ENCODE peak calls at places on chromosomes 5 and 9, in seven cellular contexts. One of them, this sample, is unnamed. For H3K27me3, the result is how much of the 10 kb centered on the place peaks cover.

GRCh38 chr9:114668146-114668545 is 10.5 kb upstream of the TEX53 start:
- DNase-seq in HepG2: no peak
- DNase-seq in sigmoid colon: no peak
- DNase-seq in ovary: no peak
- DNase-seq in stomach: no peak
- DNase-seq in H1: no peak
- DNase-seq in tibial nerve: no peak
- DNase-seq in this sample: no peak

GRCh38 chr9:134338394-134339182 is 12.3 kb downstream of the RXRA start:
- DNase-seq in stomach: peak
- DNase-seq in sigmoid colon: no peak
- DNase-seq in tibial nerve: no peak
- DNase-seq in HepG2: no peak
- DNase-seq in ovary: peak
- DNase-seq in H1: no peak
- DNase-seq in this sample: peak

GRCh38 chr5:81302596-81302995 is 1.2 kb downstream of the ZCCHC9 start:
- DNase-seq in HepG2: peak
- DNase-seq in H1: no peak
- DNase-seq in sigmoid colon: no peak
- DNase-seq in stomach: no peak
- DNase-seq in tibial nerve: no peak
- DNase-seq in ovary: no peak
- DNase-seq in this sample: no peak

GRCh38 chr9:87206064-87206661 is 258.9 kb upstream of the GAS1 start:
- DNase-seq in stomach: no peak
- DNase-seq in H1: no peak
- DNase-seq in HepG2: no peak
- DNase-seq in ovary: no peak
- DNase-seq in tibial nerve: no peak
- DNase-seq in sigmoid colon: no peak
- DNase-seq in this sample: no peak

GRCh38 chr9:95875305-95876137 is at the start of gene ERCC6L2:
- DNase-seq in sigmoid colon: peak
- DNase-seq in tibial nerve: peak
- DNase-seq in HepG2: peak
- DNase-seq in ovary: peak
- DNase-seq in stomach: peak
- DNase-seq in H1: peak
- DNase-seq in this sample: peak

GRCh38 chr9:69339620-69340019 is 14.6 kb downstream of the ENTREP1 start:
- DNase-seq in sigmoid colon: no peak
- DNase-seq in ovary: no peak
- DNase-seq in H1: no peak
- DNase-seq in stomach: no peak
- DNase-seq in HepG2: no peak
- DNase-seq in tibial nerve: no peak
- DNase-seq in this sample: no peak

GRCh38 chr9:78301466-78301865 is 4.5 kb downstream of the PSAT1 start:
- DNase-seq in stomach: no peak
- DNase-seq in H1: no peak
- DNase-seq in HepG2: no peak
- DNase-seq in tibial nerve: no peak
- DNase-seq in ovary: no peak
- DNase-seq in sigmoid colon: no peak
- DNase-seq in this sample: no peak

GRCh38 chr5:98927988-98928801 is 612 bp downstream of the CHD1 start:
- DNase-seq in stomach: peak
- DNase-seq in H1: peak
- DNase-seq in sigmoid colon: peak
- DNase-seq in HepG2: peak
- DNase-seq in tibial nerve: peak
- DNase-seq in ovary: peak
- DNase-seq in this sample: peak

GRCh38 chr9:104875897-104876296 is 52.1 kb downstream of the ABCA1 start:
- DNase-seq in HepG2: no peak
- DNase-seq in ovary: no peak
- DNase-seq in H1: no peak
- DNase-seq in sigmoid colon: no peak
- DNase-seq in stomach: no peak
- DNase-seq in tibial nerve: no peak
- DNase-seq in this sample: no peak

GRCh38 chr5:93428868-93429267 is 152.2 kb downstream of the NR2F1-AS1 start:
- DNase-seq in sigmoid colon: no peak
- DNase-seq in H1: no peak
- DNase-seq in stomach: no peak
- DNase-seq in HepG2: no peak
- DNase-seq in tibial nerve: no peak
- DNase-seq in ovary: no peak
- DNase-seq in this sample: no peak

GRCh38 chr5:62340979-62341378 is 35.0 kb downstream of the KIF2A start:
- DNase-seq in ovary: no peak
- DNase-seq in sigmoid colon: no peak
- DNase-seq in stomach: no peak
- DNase-seq in tibial nerve: no peak
- DNase-seq in HepG2: no peak
- DNase-seq in H1: no peak
- DNase-seq in this sample: no peak

GRCh38 chr5:68647743-68648142 is 432.2 kb downstream of the PIK3R1 start:
- DNase-seq in tibial nerve: no peak
- DNase-seq in HepG2: no peak
- DNase-seq in H1: no peak
- DNase-seq in sigmoid colon: no peak
- DNase-seq in ovary: no peak
- DNase-seq in stomach: no peak
- DNase-seq in this sample: no peak

GRCh38 chr5:73591102-73591695 is 25.7 kb downstream of the UTP15 start:
- DNase-seq in ovary: peak
- DNase-seq in H1: peak
- DNase-seq in tibial nerve: no peak
- DNase-seq in stomach: no peak
- DNase-seq in HepG2: peak
- DNase-seq in sigmoid colon: no peak
- DNase-seq in this sample: peak

GRCh38 chr9:128160603-128160987 is 530 bp downstream of the BBLN start:
- DNase-seq in stomach: no peak
- DNase-seq in H1: no peak
- DNase-seq in ovary: no peak
- DNase-seq in tibial nerve: no peak
- DNase-seq in HepG2: no peak
- DNase-seq in sigmoid colon: no peak
- DNase-seq in this sample: peak

GRCh38 chr5:125874717-125875116 is 548.5 kb upstream of the GRAMD2B start:
- DNase-seq in H1: no peak
- DNase-seq in sigmoid colon: no peak
- DNase-seq in ovary: no peak
- DNase-seq in HepG2: no peak
- DNase-seq in stomach: no peak
- DNase-seq in tibial nerve: no peak
- DNase-seq in this sample: no peak

GRCh38 chr5:68187268-68188055 is 28.1 kb upstream of the PIK3R1 start:
- DNase-seq in stomach: no peak
- DNase-seq in H1: peak
- DNase-seq in tibial nerve: no peak
- DNase-seq in ovary: peak
- DNase-seq in HepG2: no peak
- DNase-seq in sigmoid colon: peak
- DNase-seq in this sample: peak

GRCh38 chr5:148794275-148794674 is 32.1 kb upstream of the ADRB2 start:
- DNase-seq in HepG2: no peak
- DNase-seq in H1: no peak
- DNase-seq in stomach: no peak
- DNase-seq in ovary: no peak
- DNase-seq in sigmoid colon: no peak
- DNase-seq in tibial nerve: no peak
- DNase-seq in this sample: no peak

GRCh38 chr9:89412951-89413350 is 85.0 kb downstream of the SEMA4D start:
- DNase-seq in ovary: no peak
- DNase-seq in sigmoid colon: no peak
- DNase-seq in H1: peak
- DNase-seq in tibial nerve: no peak
- DNase-seq in stomach: no peak
- DNase-seq in HepG2: no peak
- DNase-seq in this sample: no peak

GRCh38 chr9:89411759-89412158 is 86.2 kb downstream of the SEMA4D start:
- DNase-seq in HepG2: no peak
- DNase-seq in tibial nerve: no peak
- DNase-seq in sigmoid colon: no peak
- DNase-seq in stomach: no peak
- DNase-seq in H1: no peak
- DNase-seq in ovary: no peak
- DNase-seq in this sample: no peak

GRCh38 chr9:89410022-89410421 is 87.9 kb downstream of the SEMA4D start:
- DNase-seq in HepG2: no peak
- DNase-seq in tibial nerve: no peak
- DNase-seq in H1: no peak
- DNase-seq in sigmoid colon: no peak
- DNase-seq in stomach: no peak
- DNase-seq in ovary: no peak
- DNase-seq in this sample: no peak

GRCh38 chr9:89408628-89409101 is 89.2 kb downstream of the SEMA4D start:
- DNase-seq in sigmoid colon: peak
- DNase-seq in HepG2: no peak
- DNase-seq in ovary: no peak
- DNase-seq in tibial nerve: no peak
- DNase-seq in stomach: no peak
- DNase-seq in H1: no peak
- DNase-seq in this sample: no peak

DNA sequence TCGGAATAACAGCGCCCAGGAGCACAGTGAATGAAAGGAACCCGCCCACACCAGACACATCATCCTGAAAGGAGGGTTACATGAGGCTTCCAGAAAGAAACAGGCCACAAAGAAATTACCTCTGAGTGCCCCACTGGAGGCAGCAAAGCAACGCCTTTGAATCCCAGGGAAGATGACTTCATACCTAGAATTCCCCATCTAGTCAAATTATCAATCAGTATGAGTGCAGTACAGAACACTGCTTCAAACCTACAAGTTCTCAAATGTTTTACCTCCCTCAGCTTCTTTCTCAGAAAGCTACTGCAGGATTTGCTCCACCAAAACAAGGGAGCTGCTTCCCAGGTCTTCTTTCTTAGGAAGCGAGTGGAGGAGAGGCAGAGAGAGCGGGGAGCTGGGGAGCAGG is 87.2 kb downstream of the SEMA4D start:
- DNase-seq in stomach: no peak
- DNase-seq in tibial nerve: no peak
- DNase-seq in HepG2: no peak
- DNase-seq in sigmoid colon: no peak
- DNase-seq in ovary: no peak
- DNase-seq in H1: no peak
- DNase-seq in this sample: no peak
- TF ChIP-seq CTCF in stomach: no peak
- TF ChIP-seq CTCF in tibial nerve: no peak
- TF ChIP-seq CTCF in HepG2: peak
- TF ChIP-seq CTCF in sigmoid colon: no peak
- TF ChIP-seq CTCF in ovary: no peak
- TF ChIP-seq CTCF in H1: no peak
- TF ChIP-seq CTCF in this sample: no peak

GRCh38 chr9:136831002-136831719 is 11.1 kb upstream of the AJM1 start:
- DNase-seq in stomach: no peak
- DNase-seq in H1: no peak
- DNase-seq in HepG2: no peak
- DNase-seq in ovary: no peak
- DNase-seq in sigmoid colon: no peak
- DNase-seq in tibial nerve: no peak
- DNase-seq in this sample: no peak

GRCh38 chr9:136835162-136835931 is 6.9 kb upstream of the AJM1 start:
- DNase-seq in sigmoid colon: no peak
- DNase-seq in H1: no peak
- DNase-seq in ovary: no peak
- DNase-seq in stomach: no peak
- DNase-seq in tibial nerve: no peak
- DNase-seq in HepG2: no peak
- DNase-seq in this sample: no peak

GRCh38 chr9:136831720-136832104 is 10.6 kb upstream of the AJM1 start:
- DNase-seq in sigmoid colon: no peak
- DNase-seq in ovary: peak
- DNase-seq in HepG2: no peak
- DNase-seq in tibial nerve: no peak
- DNase-seq in stomach: no peak
- DNase-seq in H1: no peak
- DNase-seq in this sample: no peak

GRCh38 chr9:136832581-136832980 is 9.7 kb upstream of the AJM1 start:
- DNase-seq in H1: no peak
- DNase-seq in ovary: no peak
- DNase-seq in sigmoid colon: no peak
- DNase-seq in HepG2: no peak
- DNase-seq in stomach: no peak
- DNase-seq in tibial nerve: no peak
- DNase-seq in this sample: no peak

DNA sequence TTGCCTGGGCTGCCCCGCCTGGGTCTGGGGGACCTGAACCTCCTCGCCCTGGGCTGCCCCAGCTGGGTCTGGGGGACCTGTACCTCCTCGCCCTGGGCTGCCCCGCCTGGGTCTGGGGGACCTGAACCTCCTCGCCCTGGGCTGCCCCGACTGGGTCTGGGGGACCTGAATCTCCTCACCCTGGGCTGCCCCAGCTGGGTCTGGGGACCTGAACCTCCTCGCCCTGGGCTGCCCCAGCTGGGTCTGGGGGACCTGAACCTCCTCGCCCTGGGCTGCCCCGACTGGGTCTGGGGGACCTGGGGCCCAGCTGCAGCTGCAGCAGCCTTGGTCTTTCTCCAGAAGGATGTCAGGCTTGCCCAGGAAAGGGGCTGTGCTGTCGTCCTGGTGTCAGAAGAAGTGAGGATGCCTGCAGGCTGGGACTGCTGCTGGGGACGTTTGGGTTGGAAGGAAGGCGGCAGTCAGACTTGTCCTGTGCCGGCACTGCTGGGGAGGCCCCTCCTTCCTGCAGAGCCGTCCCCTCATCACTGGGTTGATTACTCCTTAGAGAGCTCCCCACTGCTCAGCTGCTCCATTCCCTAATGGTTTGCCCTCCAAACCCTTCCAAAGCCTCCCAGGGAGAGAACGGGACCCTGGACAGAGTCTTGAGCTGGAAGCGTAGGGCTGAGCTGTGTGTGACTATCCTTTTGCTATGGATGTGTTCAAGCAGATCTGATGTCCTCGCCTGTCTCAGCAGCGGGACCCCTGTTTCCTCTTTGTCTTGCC is 8.7 kb upstream of the AJM1 start:
- DNase-seq in H1: no peak
- DNase-seq in ovary: no peak
- DNase-seq in tibial nerve: no peak
- DNase-seq in sigmoid colon: no peak
- DNase-seq in HepG2: no peak
- DNase-seq in stomach: no peak
- DNase-seq in this sample: no peak
- H3K27me3 ChIP-seq in H1: under half
- H3K27me3 ChIP-seq in ovary: under half
- H3K27me3 ChIP-seq in tibial nerve: under half
- H3K27me3 ChIP-seq in sigmoid colon: under half
- H3K27me3 ChIP-seq in HepG2: under half
- H3K27me3 ChIP-seq in stomach: under half
- H3K27me3 ChIP-seq in this sample: under half

GRCh38 chr5:170551076-170551475 is 47.3 kb downstream of the KCNIP1 start:
- DNase-seq in H1: no peak
- DNase-seq in stomach: no peak
- DNase-seq in sigmoid colon: peak
- DNase-seq in tibial nerve: no peak
- DNase-seq in ovary: no peak
- DNase-seq in HepG2: no peak
- DNase-seq in this sample: no peak
- TF ChIP-seq EP300 in H1: no peak
- TF ChIP-seq EP300 in stomach: no peak
- TF ChIP-seq EP300 in sigmoid colon: no peak
- TF ChIP-seq EP300 in tibial nerve: no peak
- TF ChIP-seq EP300 in ovary: no peak
- TF ChIP-seq EP300 in HepG2: no peak
- TF ChIP-seq EP300 in this sample: no peak

GRCh38 chr5:57082441-57083067 is 91.3 kb upstream of the GPBP1 start:
- DNase-seq in ovary: no peak
- DNase-seq in tibial nerve: no peak
- DNase-seq in sigmoid colon: no peak
- DNase-seq in HepG2: peak
- DNase-seq in stomach: no peak
- DNase-seq in H1: no peak
- DNase-seq in this sample: peak
- TF ChIP-seq CTCF in ovary: no peak
- TF ChIP-seq CTCF in tibial nerve: no peak
- TF ChIP-seq CTCF in sigmoid colon: no peak
- TF ChIP-seq CTCF in HepG2: peak
- TF ChIP-seq CTCF in stomach: no peak
- TF ChIP-seq CTCF in H1: no peak
- TF ChIP-seq CTCF in this sample: peak

This sample was measured in SK-N-SH.